ENCODE peak calls at places on chromosomes 5 and 9, in four cellular contexts. E is Peyer's patch, P is SK-N-MC, C is NCI-H774. R is an unnamed sample.

GRCh38 chr9:122464633-122465567 is 12.8 kb downstream of the OR1J1 start:
- DNase-seq in P (peak), E (peak), C (peak), R (peak)

GRCh38 chr9:132631280-132631679 is 38.5 kb downstream of the DDX31 start:
- DNase-seq in E (no peak), P (no peak), C (no peak), R (peak)

GRCh38 chr5:160468576-160468975 is 46.9 kb downstream of the PTTG1 start:
- DNase-seq in C (no peak), P (no peak), E (no peak), R (no peak)

GRCh38 chr5:93579561-93580386 is 1.2 kb downstream of the NR2F1-AS1 start:
- DNase-seq in E (peak), C (peak), P (no peak), R (peak)

GRCh38 chr5:136036293-136036911 is 7.6 kb downstream of the TGFBI start:
- DNase-seq in E (no peak), P (no peak), C (no peak), R (peak)

GRCh38 chr9:4137755-4138154 is 162.1 kb downstream of the GLIS3 start:
- DNase-seq in E (no peak), C (peak), P (no peak), R (peak)

GRCh38 chr5:95876782-95877181 is 54.3 kb upstream of the GLRX start:
- DNase-seq in C (no peak), E (no peak), P (no peak), R (no peak)

GRCh38 chr5:40437452-40437861 is 242.3 kb upstream of the PTGER4 start:
- DNase-seq in C (no peak), P (no peak), E (no peak), R (peak)

GRCh38 chr5:139961435-139962157 is 81.5 kb downstream of the NRG2 start:
- DNase-seq in E (no peak), P (no peak), C (no peak), R (peak)

GRCh38 chr9:31916591-31917223 is 467.7 kb upstream of the ACO1 start:
- DNase-seq in C (no peak), E (no peak), P (no peak), R (no peak)

GRCh38 chr9:32725066-32725860 is 58.1 kb upstream of the TMEM215 start:
- DNase-seq in P (no peak), C (no peak), E (no peak), R (no peak)

GRCh38 chr5:36686881-36687280 is 80.5 kb downstream of the SLC1A3 start:
- DNase-seq in C (no peak), P (no peak), E (no peak), R (no peak)

GRCh38 chr5:170660531-170660930 is 123.0 kb upstream of the GABRP start:
- DNase-seq in P (no peak), C (no peak), E (no peak), R (no peak)

GRCh38 chr5:40550481-40550880 is 129.2 kb upstream of the PTGER4 start:
- DNase-seq in C (no peak), E (no peak), P (no peak), R (peak)

GRCh38 chr9:114681594-114682332 is at the start of gene TEX48:
- DNase-seq in P (peak), C (peak), E (peak), R (peak)

GRCh38 chr9:116151966-116152381 is 1.6 kb upstream of the PAPPA start:
- DNase-seq in C (no peak), P (no peak), E (no peak), R (peak)

GRCh38 chr5:102857090-102857818 is 102.1 kb downstream of the PAM start:
- DNase-seq in P (no peak), C (no peak), E (no peak), R (no peak)

GRCh38 chr9:133717113-133718031 is 20.8 kb downstream of the SARDH start:
- DNase-seq in P (no peak), E (no peak), C (no peak), R (no peak)

GRCh38 chr9:31272456-31273295 is 1111.8 kb upstream of the ACO1 start:
- DNase-seq in C (no peak), P (no peak), E (no peak), R (peak)

GRCh38 chr5:91219141-91219802 is 163.8 kb downstream of the ARRDC3 start:
- DNase-seq in E (no peak), P (no peak), C (no peak), R (peak)